ENCODE peak calls at places on chromosomes 1 and 21, in four cellular contexts. S is stomach, Y is upper lobe of left lung, L is heart right ventricle. O is an unnamed sample.

GRCh38 chr1:243482237-243483022 is 226.6 kb downstream of the SDCCAG8 start:
- DNase-seq in L (no peak), S (no peak), Y (no peak), O (peak; percentile 68)

GRCh38 chr1:220767312-220768126 is 19.2 kb upstream of the MTARC1 start:
- DNase-seq in Y (no peak), L (no peak), S (no peak), O (no peak)

GRCh38 chr1:206048582-206048981 is 4.4 kb upstream of the RHEX start:
- DNase-seq in L (no peak), Y (peak; percentile 68), S (peak; percentile 76), O (peak; percentile 12)

GRCh38 chr1:219171192-219171935 is 2.3 kb upstream of the LYPLAL1 start:
- DNase-seq in S (no peak), Y (peak; percentile 37), L (no peak), O (peak; percentile 11)

GRCh38 chr1:4674117-4674516 is 19.7 kb downstream of the AJAP1 start:
- DNase-seq in S (no peak), Y (no peak), L (no peak), O (no peak)

GRCh38 chr1:62299426-62300200 is 19.6 kb downstream of the KANK4 start:
- DNase-seq in Y (no peak), L (peak; percentile 23), S (peak; percentile 71), O (no peak)

GRCh38 chr1:89516055-89516454 is 8.6 kb upstream of the LRRC8B start:
- DNase-seq in S (no peak), Y (no peak), L (no peak), O (peak; percentile 89)

GRCh38 chr1:77347646-77348045 is 65.8 kb downstream of the AK5 start:
- DNase-seq in L (no peak), Y (no peak), S (no peak), O (peak; percentile 69)

GRCh38 chr21:24840287-24840686 is 767.0 kb downstream of the MRPL39 start:
- DNase-seq in S (no peak), L (no peak), Y (no peak), O (no peak)

GRCh38 chr1:53180951-53181350 is 15.7 kb upstream of the CPT2 start:
- DNase-seq in S (no peak), Y (no peak), L (no peak), O (no peak)

GRCh38 chr1:53182111-53182593 is 14.5 kb upstream of the CPT2 start:
- DNase-seq in L (peak; percentile 79), Y (peak; percentile 86), S (peak; percentile 90), O (peak; percentile 72)

GRCh38 chr1:53182688-53183276 is 13.8 kb upstream of the CPT2 start:
- DNase-seq in Y (no peak), S (no peak), L (no peak), O (no peak)

GRCh38 chr1:53186533-53186932 is 10.1 kb upstream of the CPT2 start:
- DNase-seq in L (no peak), Y (no peak), S (no peak), O (no peak)

DNA sequence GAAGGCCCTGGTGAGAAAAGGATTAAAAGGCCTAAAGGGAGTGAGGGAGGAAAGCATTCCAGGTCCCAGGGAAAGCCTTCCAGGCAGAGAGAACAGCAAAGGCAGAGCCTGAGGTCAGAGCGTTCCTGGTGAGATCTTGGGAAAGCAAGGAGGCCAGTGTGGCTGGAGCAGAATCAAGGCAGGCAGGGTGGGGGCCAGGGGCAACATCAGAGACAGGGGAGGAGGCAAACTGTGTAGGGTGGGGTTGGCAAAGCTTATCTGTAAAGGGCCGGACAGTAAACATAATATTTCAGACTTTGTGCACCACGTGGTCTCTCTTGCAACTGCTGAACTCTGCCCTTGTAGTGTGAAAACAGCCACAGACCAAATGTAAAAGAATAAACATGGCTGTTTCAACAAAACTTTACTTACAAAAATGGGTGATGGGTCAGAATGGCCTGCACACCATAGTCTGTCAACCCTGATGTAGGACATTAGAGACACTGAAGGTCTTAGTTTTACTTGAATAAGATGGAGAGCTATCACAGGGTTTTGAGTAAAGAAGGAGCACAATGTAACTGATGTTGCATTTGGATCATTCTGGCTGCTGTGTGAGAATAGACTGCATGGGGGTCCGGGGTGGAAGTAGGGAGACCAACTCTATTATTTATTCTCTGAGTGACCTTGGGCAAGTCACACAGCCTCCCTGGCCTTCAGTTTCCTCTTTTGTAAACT is 13.2 kb upstream of the CPT2 start:
- DNase-seq in L (no peak), S (peak; percentile 77), Y (no peak), O (no peak)
- H3K4me3 ChIP-seq in L (no peak overlapping the region), S (no peak overlapping the region), Y (no peak overlapping the region), O (no peak overlapping the region)

GRCh38 chr1:161732319-161732718 is 11.0 kb downstream of the FCRLB start:
- DNase-seq in L (no peak), Y (no peak), S (no peak), O (no peak)
- TF ChIP-seq CTCF in L (no peak), Y (no peak), S (no peak), O (no peak)

GRCh38 chr1:31670583-31670944 is 25.9 kb upstream of the PEF1 start:
- DNase-seq in L (no peak), Y (no peak), S (no peak), O (no peak)

GRCh38 chr1:31671147-31671546 is 26.5 kb upstream of the PEF1 start:
- DNase-seq in S (no peak), L (no peak), Y (no peak), O (no peak)

GRCh38 chr1:31669433-31669785 is 24.7 kb upstream of the PEF1 start:
- DNase-seq in Y (no peak), S (no peak), L (no peak), O (no peak)

GRCh38 chr1:31668303-31668883 is 23.7 kb upstream of the PEF1 start:
- DNase-seq in L (no peak), Y (no peak), S (no peak), O (no peak)

GRCh38 chr1:31669786-31670582 is 25.3 kb upstream of the PEF1 start:
- DNase-seq in S (peak; percentile 94), L (peak; percentile 83), Y (peak; percentile 70), O (peak; percentile 83)
- H3K4me3 ChIP-seq in S (peak overlapping the region; percentile 26), L (peak overlapping the region; percentile 53), Y (no peak overlapping the region), O (peak overlapping the region; percentile 1)

GRCh38 chr21:36922861-36923260 is 43.6 kb downstream of the HLCS start:
- DNase-seq in Y (no peak), S (no peak), L (no peak), O (no peak)
- TF ChIP-seq CTCF in Y (no peak), S (no peak), L (no peak), O (no peak)

GRCh38 chr1:156157974-156158373 is 4.6 kb downstream of the SEMA4A start:
- DNase-seq in L (no peak), S (no peak), Y (no peak), O (no peak)

GRCh38 chr1:156157506-156157905 is 4.1 kb downstream of the SEMA4A start:
- DNase-seq in Y (no peak), L (no peak), S (no peak), O (no peak)

GRCh38 chr1:156160744-156161181 is 7.4 kb downstream of the SEMA4A start:
- DNase-seq in L (peak; percentile 88), S (peak; percentile 56), Y (peak; percentile 76), O (no peak)

GRCh38 chr1:156162430-156163037 is 9.1 kb downstream of the SEMA4A start:
- DNase-seq in S (peak; percentile 76), L (peak; percentile 50), Y (peak; percentile 80), O (no peak)

GRCh38 chr1:156160000-156160743 is 6.8 kb downstream of the SEMA4A start:
- DNase-seq in S (no peak), Y (no peak), L (peak; percentile 47), O (no peak)
- H3K4me3 ChIP-seq in S (no peak overlapping the region), Y (no peak overlapping the region), L (peak overlapping the region; percentile 58), O (no peak overlapping the region)

O was measured in bronchial epithelial cell.